ENCODE peak calls at places on chromosomes 12 and 14, in six cellular contexts. B is neural progenitor cell, R is fibroblast of lung, K is H1, H is DND-41, V is HCT116. T is an unnamed sample. For H4K20me1, the result is how much of the 10 kb centered on the place peaks cover.

GRCh38 chr14:93832665-93833064 is 44.4 kb upstream of the PRIMA1 start:
- DNase-seq in B (no peak), R (no peak), K (no peak), H (no peak), V (no peak), T (no peak)

GRCh38 chr14:90848944-90849731 is 32.9 kb upstream of the TTC7B start:
- DNase-seq in B (no peak), R (peak), K (no peak), H (no peak), V (no peak), T (peak)

GRCh38 chr12:47343684-47344567 is 264.2 kb upstream of the AMIGO2 start:
- DNase-seq in B (no peak), R (peak), K (no peak), H (no peak), V (no peak), T (peak)

GRCh38 chr12:110619534-110619953 is 5.6 kb downstream of the TCTN1 start:
- DNase-seq in B (no peak), R (no peak), K (no peak), H (no peak), V (no peak), T (peak)

GRCh38 chr12:52280319-52280795 is 5.9 kb downstream of the KRT86 start:
- DNase-seq in B (no peak), R (peak), K (no peak), H (no peak), V (peak), T (peak)

GRCh38 chr12:108633534-108634224 is at the start of gene SELPLG:
- DNase-seq in B (no peak), R (no peak), K (no peak), H (peak), V (no peak), T (no peak)

GRCh38 chr14:59918824-59919581 is 941 bp upstream of the LRRC9 start:
- DNase-seq in B (peak), R (peak), K (no peak), H (no peak), V (peak), T (peak)

GRCh38 chr12:25332143-25332542 is 81.4 kb upstream of the KRAS start:
- DNase-seq in B (no peak), R (no peak), K (no peak), H (no peak), V (no peak), T (no peak)

GRCh38 chr14:68173227-68173972 is 353.8 kb downstream of the RAD51B start:
- DNase-seq in B (no peak), R (peak), K (no peak), H (no peak), V (no peak), T (peak)

GRCh38 chr14:30243805-30244204 is 315.2 kb upstream of the G2E3 start:
- DNase-seq in B (no peak), R (peak), K (no peak), H (no peak), V (no peak), T (peak)

GRCh38 chr12:100311317-100311716 is 44.3 kb downstream of the SCYL2 start:
- DNase-seq in B (no peak), R (no peak), K (no peak), H (no peak), V (no peak), T (no peak)

GRCh38 chr12:77891531-77892147 is 60.9 kb downstream of the NAV3 start:
- DNase-seq in B (no peak), R (no peak), K (no peak), H (no peak), V (no peak), T (no peak)

GRCh38 chr14:102390486-102390885 is 27.7 kb downstream of the TECPR2 start:
- DNase-seq in B (no peak), R (peak), K (no peak), H (no peak), V (no peak), T (peak)

GRCh38 chr12:110677206-110677911 is 11.6 kb downstream of the HVCN1 start:
- DNase-seq in B (no peak), R (no peak), K (no peak), H (peak), V (no peak), T (no peak)

GRCh38 chr12:92141585-92142244 is 3.9 kb downstream of the BTG1 start:
- DNase-seq in B (no peak), R (no peak), K (no peak), H (peak), V (no peak), T (no peak)

GRCh38 chr14:36524220-36524837 is 4.3 kb upstream of the NKX2-1 start:
- DNase-seq in B (peak), R (no peak), K (no peak), H (no peak), V (no peak), T (no peak)

GRCh38 chr12:5227722-5228274 is 184.1 kb downstream of the KCNA5 start:
- DNase-seq in B (no peak), R (no peak), K (no peak), H (no peak), V (no peak), T (no peak)

GRCh38 chr12:127455347-127456265 is 811.4 kb upstream of the TMEM132C start:
- DNase-seq in B (peak), R (peak), K (no peak), H (no peak), V (no peak), T (no peak)

GRCh38 chr12:105378821-105379400 is 48.4 kb downstream of the C12orf75 start:
- DNase-seq in B (no peak), R (no peak), K (no peak), H (no peak), V (no peak), T (no peak)

GRCh38 chr12:29582677-29583076 is 85.2 kb upstream of the OVCH1 start:
- DNase-seq in B (no peak), R (no peak), K (no peak), H (no peak), V (no peak), T (no peak)

GRCh38 chr14:50854521-50854920 is 17.3 kb upstream of the ABHD12B start:
- DNase-seq in B (no peak), R (no peak), K (no peak), H (no peak), V (no peak), T (no peak)
- H3K9ac ChIP-seq in B (no peak), R (no peak), K (no peak), H (no peak), V (no peak), T (no peak)

GRCh38 chr12:57500213-57500612 is 12.3 kb downstream of the MARS1 start:
- DNase-seq in B (no peak), R (no peak), K (no peak), H (no peak), V (no peak), T (no peak)
- H4K20me1 ChIP-seq in B (under half), R (under half), K (under half), H (under half), V (under half), T (under half)

DNA sequence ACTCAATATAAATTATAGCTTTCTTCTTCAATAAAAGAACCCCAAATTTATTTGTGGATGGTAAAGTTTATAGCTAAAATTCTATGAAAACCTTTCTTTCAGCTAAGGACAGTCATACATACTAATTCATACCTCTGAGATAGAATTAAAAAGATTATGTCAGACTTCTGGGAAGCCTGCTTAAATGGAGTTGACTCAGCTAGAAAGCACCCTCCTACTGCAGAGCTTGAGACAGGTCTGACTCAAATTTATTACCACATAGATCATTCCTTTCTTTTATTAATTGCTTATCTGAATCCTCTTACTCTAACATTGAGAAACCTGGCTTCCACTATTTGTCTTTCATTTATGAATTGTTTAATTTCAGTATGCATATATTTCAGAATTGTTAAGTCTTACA is 1007.0 kb upstream of the LRFN5 start:
- DNase-seq in B (no peak), R (peak), K (no peak), H (no peak), V (no peak), T (no peak)
- H3K9ac ChIP-seq in B (no peak), R (no peak), K (no peak), H (no peak), V (no peak), T (no peak)

GRCh38 chr14:96357216-96357615 is 5.9 kb downstream of the ATG2B start:
- DNase-seq in B (no peak), R (no peak), K (no peak), H (no peak), V (no peak), T (no peak)

GRCh38 chr14:96349286-96350075 is 13.7 kb downstream of the ATG2B start:
- DNase-seq in B (no peak), R (peak), K (no peak), H (no peak), V (no peak), T (no peak)

GRCh38 chr14:96352708-96353107 is 10.4 kb downstream of the ATG2B start:
- DNase-seq in B (no peak), R (peak), K (no peak), H (no peak), V (no peak), T (peak)

GRCh38 chr14:96354246-96354645 is 8.9 kb downstream of the ATG2B start:
- DNase-seq in B (no peak), R (no peak), K (no peak), H (no peak), V (no peak), T (no peak)

GRCh38 chr14:96351986-96352385 is 11.2 kb downstream of the ATG2B start:
- DNase-seq in B (no peak), R (peak), K (no peak), H (no peak), V (no peak), T (peak)
- H4K20me1 ChIP-seq in B (under half), R (under half), K (under half), H (under half), V (under half), T (under half)

DNA sequence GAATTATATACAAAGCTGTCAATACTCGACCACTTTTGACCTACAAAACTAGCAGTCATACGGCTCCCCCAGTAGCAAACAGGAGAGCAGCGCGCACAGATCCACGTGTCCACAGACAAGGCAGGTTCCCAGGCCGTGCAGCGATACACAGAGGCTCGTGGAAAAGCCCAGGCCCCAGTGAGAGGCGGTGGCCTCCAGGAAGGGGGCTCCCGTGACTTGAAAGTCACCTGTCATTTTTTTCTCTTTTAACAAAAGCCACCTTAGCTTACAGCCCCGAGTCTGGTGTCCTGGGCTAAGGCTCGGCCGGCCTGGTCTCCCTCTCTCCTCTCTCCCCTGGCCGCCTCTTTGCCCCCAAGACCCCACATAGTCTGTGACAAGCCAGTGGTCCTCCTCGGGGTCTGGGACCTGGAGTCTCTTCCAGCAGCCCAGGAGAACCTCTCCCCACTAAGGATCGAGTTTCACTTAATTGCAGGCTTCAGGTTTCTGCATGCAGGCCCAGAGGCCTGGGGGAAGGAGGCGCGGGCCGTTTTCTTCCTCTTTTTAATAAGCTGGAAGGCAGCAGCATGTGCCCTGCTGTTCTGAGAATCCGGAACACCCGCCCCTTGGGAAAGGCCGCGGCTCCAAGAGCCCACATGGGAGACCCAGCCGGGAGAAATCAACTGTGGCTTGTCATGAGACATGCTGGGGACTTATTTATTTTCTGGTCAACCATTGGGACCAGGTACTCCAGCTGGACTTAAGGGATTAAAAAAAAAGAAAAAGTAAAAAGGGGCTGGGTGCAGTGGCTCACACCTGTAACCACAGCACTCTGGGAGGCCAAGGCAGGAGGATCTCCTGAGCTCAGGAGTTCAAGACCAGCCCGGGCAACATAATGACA is 15.9 kb downstream of the NCOR2 start:
- DNase-seq in B (peak), R (no peak), K (no peak), H (no peak), V (no peak), T (peak)
- H3K9ac ChIP-seq in B (no peak), R (no peak), K (no peak), H (no peak), V (peak), T (no peak)

GRCh38 chr14:71328183-71328582 is 420.9 kb downstream of the PCNX1 start:
- DNase-seq in B (no peak), R (peak), K (no peak), H (peak), V (no peak), T (no peak)
- H4K20me1 ChIP-seq in B (under half), R (under half), K (under half), H (under half), V (under half), T (under half)

GRCh38 chr12:121775501-121775900 is 18.0 kb downstream of the RHOF start:
- DNase-seq in B (no peak), R (no peak), K (no peak), H (no peak), V (no peak), T (no peak)
- H3K9ac ChIP-seq in B (no peak), R (no peak), K (no peak), H (peak), V (peak), T (no peak)

GRCh38 chr12:69519871-69520270 is 49.7 kb downstream of the FRS2 start:
- DNase-seq in B (no peak), R (peak), K (no peak), H (no peak), V (no peak), T (no peak)
- H4K20me1 ChIP-seq in B (under half), R (under half), K (under half), H (under half), V (under half), T (under half)

DNA sequence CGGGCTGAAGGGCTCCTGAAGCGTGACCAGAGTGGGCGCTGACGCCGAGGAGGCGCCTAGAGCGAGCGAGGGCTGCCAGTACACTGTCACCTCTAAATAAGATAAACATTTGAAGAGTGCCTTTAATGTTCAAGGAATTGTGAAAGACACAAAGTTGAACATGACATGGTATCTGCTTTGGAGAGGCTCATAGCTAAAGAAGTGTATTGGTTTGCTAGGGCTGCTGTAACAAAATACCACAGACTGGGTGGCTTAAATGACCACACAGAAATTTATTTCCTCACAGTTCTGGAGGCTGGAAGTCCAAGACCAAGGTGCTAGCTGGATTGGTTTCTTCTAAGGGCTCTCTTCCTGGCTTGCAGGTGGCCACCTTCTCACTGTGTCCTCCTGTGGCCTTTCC is 33.7 kb upstream of the NUBPL start:
- DNase-seq in B (no peak), R (no peak), K (no peak), H (no peak), V (no peak), T (no peak)
- H3K9ac ChIP-seq in B (no peak), R (no peak), K (no peak), H (no peak), V (no peak), T (no peak)